ENCODE peak calls at places on chromosomes 1 and 21, in six cellular contexts. T is AML-193; V is AG09309; G is anterior cingulate cortex; P is T-helper 9 cell; O is stimulated activated CD4-positive, alpha-beta T cell treated with anti-CD3 and anti-CD28 coated beads, Interleukin-15, amount 100 ng/mL, for 1 hour. Y is an unnamed sample.

GRCh38 chr21:37445228-37445627 is 78.7 kb downstream of the DYRK1A start:
- DNase-seq in T (no peak), G (no peak), V (peak; percentile 27), O (no peak), P (no peak), Y (no peak)

GRCh38 chr1:24166988-24167387 is 20.1 kb downstream of the IFNLR1 start:
- DNase-seq in P (no peak), O (no peak), G (no peak), V (no peak), T (no peak), Y (no peak)

GRCh38 chr1:241352401-241352800 is 4.6 kb downstream of the RGS7 start:
- DNase-seq in O (no peak), P (no peak), T (no peak), V (no peak), G (no peak), Y (no peak)

GRCh38 chr1:31954607-31955283 is 16.6 kb upstream of the PTP4A2 start:
- DNase-seq in G (peak; percentile 33), V (peak; percentile 96), P (no peak), O (no peak), T (no peak), Y (peak; percentile 77)

GRCh38 chr1:116460748-116461376 is 87.8 kb downstream of the ATP1A1 start:
- DNase-seq in G (no peak), O (no peak), P (no peak), T (no peak), V (no peak), Y (no peak)

GRCh38 chr1:26697978-26698849 is 2.4 kb downstream of the ARID1A start:
- DNase-seq in G (peak; percentile 32), V (peak; percentile 93), O (peak; percentile 10), T (peak; percentile 81), P (peak; percentile 4), Y (peak; percentile 78)

GRCh38 chr1:78045850-78046778 is at the start of gene GIPC2:
- DNase-seq in T (no peak), O (no peak), G (no peak), P (no peak), V (no peak), Y (no peak)

GRCh38 chr1:1625824-1626206 is 6.2 kb upstream of the MMP23B start:
- DNase-seq in P (no peak), G (no peak), T (no peak), O (no peak), V (no peak), Y (no peak)

GRCh38 chr1:66925944-66926343 is 1.2 kb downstream of the MIER1 start:
- DNase-seq in G (no peak), T (no peak), O (no peak), P (no peak), V (no peak), Y (no peak)

GRCh38 chr1:87146538-87146937 is 182.1 kb upstream of the LMO4 start:
- DNase-seq in P (no peak), T (no peak), G (no peak), O (no peak), V (no peak), Y (no peak)

GRCh38 chr1:163410073-163410522 is 88.3 kb downstream of the NUF2 start:
- DNase-seq in T (peak; percentile 31), V (peak; percentile 11), G (peak; percentile 23), P (no peak), O (no peak), Y (peak; percentile 55)

GRCh38 chr1:153800516-153800915 is 25.3 kb downstream of the SLC27A3 start:
- DNase-seq in O (no peak), T (no peak), V (no peak), P (no peak), G (no peak), Y (no peak)

GRCh38 chr1:220528049-220528678 is at the start of gene MARK1:
- DNase-seq in P (no peak), G (peak; percentile 66), V (no peak), T (no peak), O (no peak), Y (peak; percentile 13)

GRCh38 chr21:45539796-45540600 is 2.2 kb downstream of the SLC19A1 start:
- DNase-seq in P (no peak), V (no peak), G (no peak), T (no peak), O (no peak), Y (no peak)

GRCh38 chr1:232891656-232892317 is 58.6 kb upstream of the NTPCR start:
- DNase-seq in O (no peak), V (peak; percentile 42), P (no peak), G (no peak), T (peak; percentile 11), Y (no peak)

GRCh38 chr21:42413500-42413899 is 9.8 kb downstream of the UBASH3A start:
- DNase-seq in P (no peak), T (no peak), V (no peak), O (no peak), G (no peak), Y (no peak)

GRCh38 chr1:26370591-26371382 is 1.8 kb downstream of the ZNF683 start:
- DNase-seq in P (no peak), T (no peak), G (no peak), V (no peak), O (no peak), Y (no peak)

GRCh38 chr1:18597159-18598042 is 33.2 kb upstream of the PAX7 start:
- DNase-seq in T (peak; percentile 4), P (peak; percentile 22), V (no peak), O (peak; percentile 21), G (peak; percentile 48), Y (peak; percentile 53)

GRCh38 chr1:219398815-219399396 is 214.0 kb downstream of the ZC3H11B start:
- DNase-seq in O (no peak), V (no peak), P (no peak), G (no peak), T (no peak), Y (no peak)

GRCh38 chr1:21655259-21655658 is 13.9 kb downstream of the RAP1GAP start:
- DNase-seq in P (no peak), G (no peak), T (no peak), O (no peak), V (no peak), Y (no peak)

GRCh38 chr1:244989813-244990212 is 125.5 kb upstream of the HNRNPU start:
- DNase-seq in O (no peak), P (no peak), T (no peak), V (no peak), G (no peak), Y (no peak)

GRCh38 chr1:244450597-244451538 is 841 bp downstream of the ADSS2 start:
- DNase-seq in P (peak; percentile 48), G (no peak), O (peak; percentile 26), T (peak; percentile 46), V (no peak), Y (peak; percentile 63)

GRCh38 chr1:112700290-112701226 is 6.4 kb downstream of the RHOC start:
- DNase-seq in P (peak; percentile 61), G (peak; percentile 88), V (peak; percentile 75), O (peak; percentile 33), T (no peak), Y (peak; percentile 97)

GRCh38 chr1:12604114-12604874 is 13.7 kb downstream of the DHRS3 start:
- DNase-seq in V (peak; percentile 97), O (peak; percentile 43), P (peak; percentile 50), G (no peak), T (peak; percentile 75), Y (peak; percentile 70)

GRCh38 chr1:25566730-25567341 is 23.4 kb downstream of the LDLRAP1 start:
- DNase-seq in V (peak; percentile 80), O (no peak), T (no peak), P (no peak), G (peak; percentile 55), Y (no peak)

GRCh38 chr1:209576798-209577197 is 6.7 kb upstream of the CAMK1G start:
- DNase-seq in O (peak; percentile 31), G (peak; percentile 87), T (peak; percentile 24), V (no peak), P (peak; percentile 62), Y (peak; percentile 55)

GRCh38 chr1:56424744-56425493 is 154.4 kb downstream of the PLPP3 start:
- DNase-seq in V (no peak), G (peak; percentile 2), T (no peak), P (no peak), O (no peak), Y (peak; percentile 9)

GRCh38 chr1:231338270-231339128 is at the start of gene SPRTN:
- DNase-seq in P (peak; percentile 23), O (no peak), G (no peak), T (no peak), V (no peak), Y (peak; percentile 31)

GRCh38 chr1:222171005-222171404 is 376.9 kb downstream of the HHIPL2 start:
- DNase-seq in T (peak; percentile 3), O (no peak), V (peak; percentile 28), G (no peak), P (no peak), Y (peak; percentile 19)